ENCODE peak calls at places on chromosomes 6 and 20, in six cellular contexts. U is HepG2, R is H1, V is K562, F is SK-N-SH, S is GM12878. Z is an unnamed sample.

GRCh38 chr6:36874443-36875249 is at the start of gene PPIL1:
- DNase-seq in U (peak; percentile 90), V (peak; percentile 95), F (peak; percentile 94), R (no peak), S (peak; percentile 78), Z (peak; percentile 90)

GRCh38 chr20:56780266-56780665 is 151.2 kb downstream of the TFAP2C start:
- DNase-seq in V (no peak), R (no peak), F (no peak), U (no peak), S (no peak), Z (no peak)

GRCh38 chr20:341682-342081 is 5.2 kb upstream of the NRSN2 start:
- DNase-seq in U (peak; percentile 74), F (no peak), S (no peak), R (no peak), V (peak; percentile 32), Z (peak; percentile 48)

GRCh38 chr6:491233-491632 is 99.7 kb downstream of the IRF4 start:
- DNase-seq in R (no peak), V (no peak), F (no peak), S (no peak), U (no peak), Z (no peak)

GRCh38 chr6:7107578-7108195 is at the start of gene RREB1:
- DNase-seq in V (peak; percentile 90), S (no peak), U (peak; percentile 67), R (no peak), F (peak; percentile 75), Z (peak; percentile 79)

GRCh38 chr6:154093231-154094044 is 54.4 kb downstream of the OPRM1 start:
- DNase-seq in V (no peak), R (no peak), U (no peak), S (no peak), F (peak; percentile 61), Z (no peak)

GRCh38 chr6:34196116-34196832 is 40.4 kb upstream of the HMGA1 start:
- DNase-seq in V (peak; percentile 96), R (no peak), U (no peak), F (peak; percentile 94), S (peak; percentile 28), Z (peak; percentile 83)

GRCh38 chr20:48621256-48622078 is 206.3 kb downstream of the PREX1 start:
- DNase-seq in R (no peak), U (no peak), F (no peak), V (peak; percentile 34), S (no peak), Z (no peak)

GRCh38 chr6:139112146-139112545 is 22.7 kb upstream of the HECA start:
- DNase-seq in U (no peak), S (no peak), F (no peak), V (no peak), R (no peak), Z (no peak)

GRCh38 chr6:21885101-21885500 is 291.6 kb downstream of the SOX4 start:
- DNase-seq in U (no peak), F (no peak), R (no peak), S (no peak), V (no peak), Z (no peak)

GRCh38 chr6:32082951-32083350 is 26.2 kb downstream of the TNXB start:
- DNase-seq in S (no peak), F (no peak), V (no peak), U (no peak), R (no peak), Z (no peak)

GRCh38 chr6:131966443-131966842 is 15.3 kb upstream of the CCN2 start:
- DNase-seq in F (no peak), S (no peak), V (no peak), U (no peak), R (no peak), Z (no peak)

GRCh38 chr20:52083627-52084232 is 107.8 kb downstream of the ZFP64 start:
- DNase-seq in V (peak; percentile 22), F (peak; percentile 80), R (peak; percentile 25), U (peak; percentile 73), S (no peak), Z (no peak)

GRCh38 chr6:127464881-127465459 is 5.8 kb upstream of the KIAA0408 start:
- DNase-seq in U (peak; percentile 54), S (no peak), F (peak; percentile 65), V (peak; percentile 39), R (no peak), Z (no peak)

GRCh38 chr20:17327185-17327780 is 100.4 kb downstream of the PCSK2 start:
- DNase-seq in V (no peak), U (no peak), S (no peak), R (no peak), F (no peak), Z (no peak)

GRCh38 chr6:75386050-75386770 is 101.6 kb upstream of the TMEM30A start:
- DNase-seq in V (no peak), F (no peak), U (no peak), R (no peak), S (no peak), Z (no peak)

GRCh38 chr20:37518606-37519507 is 2.2 kb upstream of the NNAT start:
- DNase-seq in V (no peak), U (no peak), F (no peak), R (no peak), S (no peak), Z (no peak)

GRCh38 chr20:10318625-10319024 is 100.0 kb downstream of the SNAP25 start:
- DNase-seq in V (peak; percentile 7), S (no peak), F (no peak), R (no peak), U (no peak), Z (no peak)

GRCh38 chr6:35087361-35088280 is 53.5 kb downstream of the TCP11 start:
- DNase-seq in V (no peak), R (no peak), F (peak; percentile 7), S (no peak), U (no peak), Z (no peak)

GRCh38 chr6:141700836-141701235 is 431.9 kb upstream of the GJE1 start:
- DNase-seq in R (no peak), U (no peak), F (no peak), S (no peak), V (no peak), Z (no peak)

GRCh38 chr6:170097505-170098427 is 193.1 kb downstream of the DLL1 start:
- DNase-seq in R (no peak), V (no peak), U (no peak), S (no peak), F (no peak), Z (no peak)

GRCh38 chr6:153012856-153013255 is 10.3 kb upstream of the MTRF1L start:
- DNase-seq in V (no peak), U (no peak), F (no peak), S (no peak), R (no peak), Z (no peak)

GRCh38 chr6:85496009-85496579 is 46.2 kb downstream of the NT5E start:
- DNase-seq in V (no peak), R (no peak), F (no peak), U (no peak), S (no peak), Z (no peak)

GRCh38 chr6:2111162-2111677 is 134.2 kb downstream of the GMDS start:
- DNase-seq in R (no peak), V (no peak), F (no peak), U (no peak), S (peak; percentile 27), Z (no peak)

GRCh38 chr6:152295346-152295745 is 341.8 kb downstream of the SYNE1 start:
- DNase-seq in U (no peak), F (no peak), S (no peak), V (no peak), R (no peak), Z (no peak)

GRCh38 chr6:26031151-26031594 is 56.1 kb upstream of the HFE start:
- DNase-seq in V (no peak), R (no peak), S (no peak), F (no peak), U (no peak), Z (no peak)

GRCh38 chr20:59518881-59519706 is 85.2 kb upstream of the PHACTR3 start:
- DNase-seq in S (no peak), R (no peak), F (peak; percentile 73), U (peak; percentile 73), V (peak; percentile 54), Z (peak; percentile 44)

DNA sequence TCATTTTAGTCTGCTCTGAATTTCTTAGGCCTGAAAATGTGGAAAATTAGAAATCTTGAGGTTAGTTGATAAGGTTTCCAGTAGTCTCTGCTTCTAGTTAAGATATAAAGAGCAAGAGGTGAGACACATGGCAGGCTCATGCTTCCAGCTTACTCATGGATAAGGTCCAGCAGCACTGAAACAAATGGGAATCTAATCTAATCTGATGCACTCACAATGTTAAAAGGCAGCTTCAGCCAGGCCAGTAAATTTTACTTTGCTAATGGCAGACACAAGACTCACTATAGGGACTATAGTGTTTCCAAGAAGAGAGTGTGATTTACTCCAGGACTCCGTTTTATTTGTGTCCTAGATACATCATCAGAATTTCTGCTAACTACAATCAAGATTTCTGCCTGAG is 324.7 kb downstream of the SMOC2 start:
- DNase-seq in U (no peak), R (no peak), V (no peak), F (peak; percentile 66), S (no peak), Z (no peak)
- TF ChIP-seq POLR2AphosphoS5 in U (no peak), R (no peak), V (no peak), F (no peak), S (no peak), Z (no peak)

GRCh38 chr20:63660622-63661021 is 2.5 kb downstream of the RTEL1 start:
- DNase-seq in F (no peak), R (no peak), V (no peak), U (no peak), S (no peak), Z (no peak)

GRCh38 chr20:63657260-63657936 is 714 bp upstream of the RTEL1 start:
- DNase-seq in S (no peak), R (no peak), V (peak; percentile 48), U (no peak), F (no peak), Z (no peak)

GRCh38 chr20:63657937-63658748 is at the start of gene RTEL1:
- DNase-seq in F (peak; percentile 96), R (no peak), S (peak; percentile 59), V (peak; percentile 85), U (peak; percentile 93), Z (peak; percentile 83)

GRCh38 chr20:63659370-63659769 is 1.3 kb downstream of the RTEL1 start:
- DNase-seq in U (no peak), V (peak; percentile 42), R (no peak), S (no peak), F (no peak), Z (no peak)

GRCh38 chr20:63658749-63659187 is 656 bp downstream of the RTEL1 start:
- DNase-seq in U (no peak), S (no peak), V (no peak), F (peak; percentile 45), R (no peak), Z (peak; percentile 55)
- TF ChIP-seq GABPA in U (no peak), S (no peak), V (no peak), F (no peak), R (no peak), Z (no peak)

GRCh38 chr20:45843506-45843905 is 9.9 kb downstream of the SNX21 start:
- DNase-seq in V (no peak), F (no peak), U (no peak), R (no peak), S (no peak), Z (no peak)
- TF ChIP-seq POLR2AphosphoS5 in V (no peak), F (no peak), U (no peak), R (peak; percentile 45), S (no peak), Z (no peak)

DNA sequence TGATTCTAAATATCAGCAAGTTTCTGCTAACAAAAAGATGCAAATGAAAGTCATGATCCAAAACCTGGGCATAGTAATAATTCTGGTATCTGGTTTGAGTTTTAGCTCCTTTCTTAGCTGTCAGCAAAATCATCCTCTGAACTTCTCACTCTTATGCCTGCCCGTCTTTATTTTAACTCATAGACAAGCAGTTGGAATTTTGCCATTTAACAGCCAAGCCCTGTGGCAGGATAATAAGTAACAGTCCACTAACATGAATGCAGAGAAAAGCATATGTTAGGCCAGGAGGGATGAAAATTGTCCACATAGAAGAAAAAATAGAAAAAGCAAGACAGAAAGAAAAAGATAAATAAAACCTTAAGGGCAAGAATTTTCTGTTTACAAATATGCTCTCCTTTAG is 170.0 kb upstream of the LAMA2 start:
- DNase-seq in F (no peak), V (no peak), U (no peak), R (no peak), S (no peak), Z (no peak)
- TF ChIP-seq GABPA in F (no peak), V (no peak), U (no peak), R (no peak), S (no peak), Z (no peak)

Z was measured in HL-60.